ENCODE peak calls at places on chromosome 20, in seven cellular contexts. G is HCT116, I is transverse colon, Z is H1, K is HepG2, C is GM23338, F is Panc1. U is an unnamed sample.

GRCh38 chr20:33664085-33664761 is 2.1 kb downstream of the C20orf144 start:
- DNase-seq in G (no peak), I (no peak), Z (no peak), K (no peak), C (peak), F (no peak), U (no peak)

GRCh38 chr20:63074182-63074581 is 67.4 kb upstream of the BHLHE23 start:
- DNase-seq in G (no peak), I (no peak), Z (no peak), K (no peak), C (no peak), F (no peak), U (peak)

GRCh38 chr20:63778034-63778752 is 38.6 kb downstream of the SLC2A4RG start:
- DNase-seq in G (peak), I (no peak), Z (no peak), K (no peak), C (no peak), F (no peak), U (no peak)

GRCh38 chr20:22675337-22675736 is 91.0 kb upstream of the FOXA2 start:
- DNase-seq in G (no peak), I (no peak), Z (no peak), K (no peak), C (no peak), F (no peak), U (no peak)

GRCh38 chr20:55513966-55514365 is 491.4 kb downstream of the CBLN4 start:
- DNase-seq in G (no peak), I (no peak), Z (no peak), K (no peak), C (no peak), F (no peak), U (no peak)

GRCh38 chr20:12821249-12821648 is 187.5 kb upstream of the SPTLC3 start:
- DNase-seq in G (no peak), I (no peak), Z (no peak), K (no peak), C (no peak), F (no peak), U (no peak)

GRCh38 chr20:23061713-23062561 is 12.5 kb upstream of the THBD start:
- DNase-seq in G (no peak), I (peak), Z (peak), K (peak), C (peak), F (no peak), U (no peak)

GRCh38 chr20:57180954-57181353 is 85.5 kb downstream of the BMP7 start:
- DNase-seq in G (no peak), I (no peak), Z (no peak), K (no peak), C (peak), F (no peak), U (no peak)

GRCh38 chr20:16647875-16648597 is 74.8 kb upstream of the KIF16B start:
- DNase-seq in G (no peak), I (no peak), Z (no peak), K (no peak), C (no peak), F (no peak), U (no peak)

GRCh38 chr20:21577551-21577950 is 63.7 kb upstream of the NKX2-2 start:
- DNase-seq in G (no peak), I (no peak), Z (no peak), K (no peak), C (no peak), F (no peak), U (no peak)

GRCh38 chr20:34437330-34437986 is 74.4 kb downstream of the ITCH start:
- DNase-seq in G (no peak), I (no peak), Z (no peak), K (no peak), C (no peak), F (no peak), U (no peak)

GRCh38 chr20:19817017-19817416 is 59.0 kb downstream of the RIN2 start:
- DNase-seq in G (no peak), I (no peak), Z (no peak), K (peak), C (no peak), F (no peak), U (no peak)

GRCh38 chr20:58420798-58421496 is 31.9 kb downstream of the VAPB start:
- DNase-seq in G (peak), I (no peak), Z (no peak), K (no peak), C (no peak), F (no peak), U (no peak)

GRCh38 chr20:51306521-51307358 is 235.8 kb downstream of the NFATC2 start:
- DNase-seq in G (peak), I (peak), Z (peak), K (peak), C (peak), F (peak), U (peak)

GRCh38 chr20:34022154-34022842 is 28.6 kb downstream of the RALY start:
- DNase-seq in G (peak), I (no peak), Z (no peak), K (peak), C (peak), F (peak), U (no peak)

GRCh38 chr20:13243826-13244376 is 22.8 kb downstream of the ISM1 start:
- DNase-seq in G (no peak), I (no peak), Z (no peak), K (peak), C (no peak), F (no peak), U (no peak)

GRCh38 chr20:8474027-8474668 is 342.1 kb downstream of the PLCB1 start:
- DNase-seq in G (no peak), I (no peak), Z (no peak), K (no peak), C (no peak), F (no peak), U (no peak)

GRCh38 chr20:63588641-63589041 is 14.6 kb upstream of the HELZ2 start:
- DNase-seq in G (no peak), I (no peak), Z (no peak), K (no peak), C (no peak), F (no peak), U (no peak)

GRCh38 chr20:47481330-47482216 is 20.1 kb upstream of the NCOA3 start:
- DNase-seq in G (no peak), I (no peak), Z (no peak), K (no peak), C (no peak), F (no peak), U (no peak)

GRCh38 chr20:348972-349841 is 2.3 kb downstream of the NRSN2 start:
- DNase-seq in G (no peak), I (no peak), Z (no peak), K (no peak), C (no peak), F (no peak), U (no peak)

GRCh38 chr20:36575066-36575743 is 1.8 kb downstream of the TGIF2 start:
- DNase-seq in G (no peak), I (peak), Z (peak), K (peak), C (peak), F (no peak), U (peak)

GRCh38 chr20:43748274-43748673 is 21.5 kb upstream of the GTSF1L start:
- DNase-seq in G (no peak), I (no peak), Z (no peak), K (no peak), C (no peak), F (no peak), U (no peak)

GRCh38 chr20:36835453-36836198 is 40.3 kb upstream of the TLDC2 start:
- DNase-seq in G (peak), I (peak), Z (peak), K (no peak), C (peak), F (peak), U (peak)

GRCh38 chr20:1443085-1443484 is 23.6 kb downstream of the NSFL1C start:
- DNase-seq in G (no peak), I (no peak), Z (no peak), K (no peak), C (no peak), F (no peak), U (no peak)

GRCh38 chr20:46305331-46305972 is 2.8 kb downstream of the CDH22 start:
- DNase-seq in G (no peak), I (no peak), Z (no peak), K (no peak), C (no peak), F (no peak), U (no peak)

GRCh38 chr20:64242003-64242796 is 13.3 kb upstream of the PCMTD2 start:
- DNase-seq in G (no peak), I (no peak), Z (no peak), K (no peak), C (no peak), F (no peak), U (peak)

GRCh38 chr20:53215166-53215565 is 243.0 kb downstream of the TSHZ2 start:
- DNase-seq in G (no peak), I (no peak), Z (no peak), K (no peak), C (no peak), F (no peak), U (no peak)

GRCh38 chr20:23077277-23077676 is 8.8 kb downstream of the CD93 start:
- DNase-seq in G (no peak), I (no peak), Z (no peak), K (no peak), C (no peak), F (no peak), U (no peak)

GRCh38 chr20:58557713-58558335 is 42.6 kb upstream of the APCDD1L start:
- DNase-seq in G (no peak), I (no peak), Z (no peak), K (no peak), C (no peak), F (no peak), U (no peak)

GRCh38 chr20:29740951-29741593 is 1516.4 kb upstream of the DEFB115 start:
- DNase-seq in G (no peak), I (no peak), Z (no peak), K (no peak), C (no peak), F (no peak), U (peak)

GRCh38 chr20:50519036-50519780 is 9.0 kb downstream of the PTPN1 start:
- DNase-seq in G (no peak), I (peak), Z (no peak), K (no peak), C (no peak), F (no peak), U (no peak)

GRCh38 chr20:29079769-29080690 is 2177.4 kb upstream of the DEFB115 start:
- DNase-seq in G (no peak), I (no peak), Z (no peak), K (peak), C (no peak), F (peak), U (no peak)

GRCh38 chr20:51456511-51457280 is 85.8 kb downstream of the NFATC2 start:
- DNase-seq in G (peak), I (peak), Z (no peak), K (peak), C (peak), F (peak), U (peak)

GRCh38 chr20:45892828-45893500 is 1.8 kb downstream of the CTSA start:
- DNase-seq in G (no peak), I (peak), Z (no peak), K (no peak), C (no peak), F (no peak), U (no peak)

GRCh38 chr20:49287555-49288249 is 9.8 kb upstream of the ZNFX1 start:
- DNase-seq in G (no peak), I (no peak), Z (no peak), K (peak), C (no peak), F (no peak), U (no peak)

GRCh38 chr20:48659888-48660287 is 167.9 kb downstream of the PREX1 start:
- DNase-seq in G (no peak), I (no peak), Z (no peak), K (no peak), C (no peak), F (no peak), U (no peak)

GRCh38 chr20:61488030-61488429 is 236.0 kb downstream of the CDH4 start:
- DNase-seq in G (no peak), I (no peak), Z (no peak), K (no peak), C (no peak), F (no peak), U (no peak)

GRCh38 chr20:35555951-35556645 is 14.2 kb downstream of the ERGIC3 start:
- DNase-seq in G (no peak), I (no peak), Z (no peak), K (no peak), C (no peak), F (no peak), U (no peak)

GRCh38 chr20:1326031-1326930 is 2.7 kb downstream of the SDCBP2 start:
- DNase-seq in G (no peak), I (peak), Z (no peak), K (no peak), C (no peak), F (no peak), U (peak)

GRCh38 chr20:35791823-35792222 is 20.0 kb downstream of the PHF20 start:
- DNase-seq in G (no peak), I (no peak), Z (no peak), K (no peak), C (no peak), F (no peak), U (peak)

GRCh38 chr20:2657674-2658073 is 5.2 kb downstream of the NOP56 start:
- DNase-seq in G (no peak), I (no peak), Z (no peak), K (no peak), C (no peak), F (no peak), U (no peak)

GRCh38 chr20:2659547-2659946 is 4.5 kb downstream of the IDH3B start:
- DNase-seq in G (no peak), I (no peak), Z (no peak), K (no peak), C (no peak), F (no peak), U (no peak)

GRCh38 chr20:2656471-2657117 is 4.2 kb downstream of the NOP56 start:
- DNase-seq in G (no peak), I (no peak), Z (no peak), K (no peak), C (no peak), F (no peak), U (no peak)

GRCh38 chr20:2657241-2657640 is 4.8 kb downstream of the NOP56 start:
- DNase-seq in G (no peak), I (no peak), Z (no peak), K (no peak), C (no peak), F (no peak), U (no peak)

DNA sequence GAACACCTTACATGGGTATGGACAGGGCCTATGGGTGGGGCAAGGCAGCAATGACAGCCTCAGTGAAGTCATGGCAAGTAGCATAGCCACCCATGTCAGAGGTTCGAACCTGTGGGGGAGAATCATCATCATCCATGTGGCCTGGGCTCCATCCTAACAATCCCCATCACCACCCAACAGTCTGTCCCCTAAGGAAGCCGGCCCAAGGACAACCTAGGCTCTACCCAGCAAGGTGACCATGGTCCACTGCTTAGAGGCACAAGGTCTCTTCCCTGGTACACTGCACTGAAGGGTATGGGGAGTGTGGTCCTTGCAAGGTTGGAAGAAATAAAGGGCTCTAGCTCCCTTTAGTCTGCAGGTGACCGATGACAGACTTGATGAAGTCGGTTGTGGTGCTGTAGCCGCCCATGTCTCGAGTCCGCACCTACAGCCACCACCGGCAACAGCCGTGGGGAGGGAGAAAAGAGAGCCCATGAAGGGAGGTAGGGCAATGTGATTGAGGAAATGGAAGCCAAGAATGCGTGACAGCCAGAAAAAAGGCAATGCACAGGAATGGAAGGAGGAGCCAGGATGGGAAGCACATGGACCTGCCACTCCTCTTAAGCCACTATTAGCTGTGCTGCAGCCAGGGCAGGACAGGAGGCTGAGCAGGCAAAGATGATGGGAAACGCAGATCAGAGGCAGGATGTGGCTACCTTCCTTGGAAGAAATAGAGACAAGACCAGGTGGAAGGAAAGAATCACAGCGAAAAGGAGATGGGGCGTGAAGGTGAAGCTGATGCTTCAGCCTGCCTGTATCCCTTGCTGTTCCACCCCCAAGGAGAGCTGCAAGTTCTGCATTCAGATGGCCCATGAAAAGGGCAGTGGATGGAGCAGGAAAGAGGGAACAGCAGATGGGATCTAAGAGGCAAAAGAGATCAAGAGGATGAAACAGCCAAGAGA is 5.3 kb downstream of the IDH3B start:
- DNase-seq in G (no peak), I (no peak), Z (peak), K (peak), C (peak), F (no peak), U (no peak)
- TF ChIP-seq POLR2AphosphoS5 in G (peak), I (peak), Z (peak), K (peak), C (peak), F (peak), U (no peak)

GRCh38 chr20:38645980-38646858 is 44.6 kb downstream of the ARHGAP40 start:
- DNase-seq in G (peak), I (peak), Z (peak), K (peak), C (peak), F (no peak), U (peak)
- H3K4me3 ChIP-seq in G (peak), I (no peak), Z (no peak), K (no peak), C (peak), F (peak), U (peak)

DNA sequence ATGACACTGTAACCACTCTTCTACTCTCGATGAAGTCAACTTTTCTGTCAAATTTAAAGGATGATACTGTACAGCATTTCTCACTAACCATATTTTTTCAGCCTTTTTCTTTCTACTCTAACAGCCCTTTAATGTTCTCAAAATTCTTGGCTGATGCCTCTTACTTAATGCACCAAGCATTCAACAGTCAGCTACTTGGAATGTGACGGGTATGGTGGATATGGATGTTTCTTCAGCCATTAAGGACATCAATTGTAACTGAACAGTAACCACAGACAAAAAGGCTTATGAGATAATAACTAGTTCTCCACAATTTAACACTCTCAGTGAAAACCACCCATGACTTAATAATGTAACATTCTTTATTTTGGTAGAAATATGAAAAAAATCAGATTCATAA is 467.2 kb upstream of the ZNF337 start:
- DNase-seq in G (no peak), I (no peak), Z (no peak), K (no peak), C (no peak), F (no peak), U (no peak)
- TF ChIP-seq POLR2AphosphoS5 in G (no peak), I (no peak), Z (no peak), K (no peak), C (no peak), F (no peak), U (no peak)

DNA sequence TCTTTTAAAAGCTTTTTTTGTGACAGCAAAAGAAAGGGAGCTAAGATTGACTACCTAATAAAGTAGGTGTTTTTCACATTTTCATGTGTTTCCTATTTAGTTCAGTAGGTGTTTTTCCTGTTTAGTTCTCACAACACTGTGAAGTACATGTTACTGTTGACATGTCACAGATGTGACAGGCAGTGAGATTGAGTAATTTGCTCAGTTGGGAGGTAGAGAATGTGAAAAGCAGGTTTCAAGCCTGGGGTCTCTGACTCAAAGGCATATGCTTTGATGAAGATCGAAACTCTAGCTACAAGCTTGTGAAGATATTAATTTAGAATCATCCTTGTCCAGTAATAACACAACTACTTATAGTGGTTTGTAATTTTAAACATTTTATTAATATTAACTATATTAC is 43.1 kb downstream of the SLX4IP start:
- DNase-seq in G (no peak), I (no peak), Z (no peak), K (no peak), C (no peak), F (no peak), U (no peak)
- H3K4me3 ChIP-seq in G (no peak), I (no peak), Z (no peak), K (no peak), C (no peak), F (no peak), U (no peak)

DNA sequence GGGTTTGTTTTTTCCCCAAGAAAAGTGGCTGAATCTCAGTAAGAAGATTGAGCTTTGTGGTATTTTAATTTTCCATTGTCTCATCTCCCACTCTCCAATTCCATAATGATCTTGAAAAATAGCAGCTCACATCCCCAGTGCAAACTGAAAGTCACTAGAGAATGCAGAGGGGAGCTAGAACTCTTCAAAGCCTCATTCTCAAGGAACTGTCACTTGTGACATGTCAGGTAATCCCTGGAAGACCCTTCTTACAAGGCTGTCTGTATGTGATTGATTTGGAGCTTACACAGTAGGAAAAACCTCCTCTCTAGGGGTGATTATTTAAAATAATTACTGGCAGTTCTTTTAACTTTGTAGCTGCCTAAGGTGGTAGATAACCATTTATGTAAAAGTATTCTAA is 420.4 kb downstream of the CDH26 start:
- DNase-seq in G (no peak), I (no peak), Z (no peak), K (no peak), C (no peak), F (no peak), U (no peak)
- TF ChIP-seq POLR2AphosphoS5 in G (no peak), I (no peak), Z (no peak), K (no peak), C (no peak), F (no peak), U (no peak)

U was measured in upper lobe of left lung.